ENCODE peak calls at places on chromosomes 11 and 22, in seven cellular contexts. L, E, G, N, A, T and U are unnamed samples.

GRCh38 chr22:37186228-37186996 is 1.6 kb downstream of the C1QTNF6 start:
- DNase-seq in L (no peak), G (peak), E (no peak), N (no peak), T (peak), A (peak), U (no peak)

GRCh38 chr22:27429476-27429875 is 372.1 kb downstream of the MN1 start:
- DNase-seq in A (no peak), G (no peak), N (no peak), T (no peak), E (no peak), L (no peak), U (no peak)

GRCh38 chr22:37263966-37264887 is 18.1 kb upstream of the CYTH4 start:
- DNase-seq in N (no peak), A (no peak), L (no peak), T (no peak), G (no peak), E (no peak), U (no peak)

GRCh38 chr11:7270233-7270760 is 18.6 kb downstream of the SYT9 start:
- DNase-seq in L (no peak), N (no peak), A (no peak), T (no peak), E (no peak), G (no peak), U (no peak)

GRCh38 chr11:20367313-20367948 is 3.9 kb downstream of the HTATIP2 start:
- DNase-seq in N (peak), A (peak), E (no peak), L (no peak), T (no peak), G (peak), U (no peak)

GRCh38 chr11:74380746-74381439 is 17.3 kb downstream of the PGM2L1 start:
- DNase-seq in A (peak), N (no peak), L (no peak), E (no peak), T (no peak), G (no peak), U (no peak)

GRCh38 chr11:111561801-111562325 is 21.3 kb downstream of the LAYN start:
- DNase-seq in L (no peak), T (no peak), G (no peak), E (no peak), A (peak), N (peak), U (no peak)

GRCh38 chr11:100878474-100878873 is 191.4 kb downstream of the ARHGAP42 start:
- DNase-seq in T (no peak), N (peak), A (no peak), G (no peak), E (no peak), L (no peak), U (no peak)

GRCh38 chr11:8017071-8017470 is 29.9 kb downstream of the EIF3F start:
- DNase-seq in N (no peak), A (no peak), L (peak), T (no peak), E (no peak), G (no peak), U (peak)

GRCh38 chr22:32796865-32797573 is 4.5 kb upstream of the TIMP3 start:
- DNase-seq in A (peak), N (no peak), L (peak), G (peak), T (peak), E (no peak), U (no peak)

GRCh38 chr11:57567210-57567511 is 311 bp downstream of the UBE2L6 start:
- DNase-seq in N (no peak), G (peak), L (no peak), T (no peak), E (no peak), A (peak), U (no peak)

GRCh38 chr11:123601136-123601535 is 53.3 kb downstream of the SCN3B start:
- DNase-seq in E (no peak), N (peak), G (no peak), T (no peak), A (no peak), L (no peak), U (no peak)

GRCh38 chr11:132639986-132640385 is 892.3 kb downstream of the OPCML start:
- DNase-seq in N (no peak), L (no peak), A (peak), E (no peak), G (no peak), T (no peak), U (no peak)

GRCh38 chr11:111932605-111932938 is 4.6 kb upstream of the DIXDC1 start:
- DNase-seq in N (no peak), L (no peak), G (no peak), E (no peak), T (no peak), A (no peak), U (no peak)

GRCh38 chr11:3119141-3119821 is 45.8 kb downstream of the OSBPL5 start:
- DNase-seq in A (no peak), G (peak), L (no peak), T (no peak), N (no peak), E (no peak), U (no peak)

GRCh38 chr11:34600339-34601084 is 20.4 kb upstream of the EHF start:
- DNase-seq in T (no peak), A (peak), G (no peak), L (no peak), N (no peak), E (no peak), U (peak)

GRCh38 chr11:94151903-94152677 is 23.4 kb downstream of the PANX1 start:
- DNase-seq in E (no peak), N (no peak), T (no peak), G (no peak), A (peak), L (no peak), U (no peak)

GRCh38 chr11:70867661-70868060 is 384.7 kb downstream of the SHANK2 start:
- DNase-seq in G (no peak), L (no peak), T (no peak), E (no peak), A (no peak), N (no peak), U (no peak)

GRCh38 chr11:22130462-22131053 is 62.3 kb upstream of the ANO5 start:
- DNase-seq in A (no peak), E (no peak), L (no peak), T (no peak), N (no peak), G (no peak), U (no peak)

GRCh38 chr22:39690901-39691620 is 120.5 kb downstream of the CACNA1I start:
- DNase-seq in G (no peak), N (no peak), A (no peak), E (no peak), L (no peak), T (no peak), U (no peak)

GRCh38 chr22:38957046-38957770 is at the start of gene APOBEC3A:
- DNase-seq in T (no peak), A (no peak), E (no peak), N (no peak), L (no peak), G (no peak), U (no peak)

GRCh38 chr11:134761926-134762247 is 349.8 kb upstream of the B3GAT1 start:
- DNase-seq in T (no peak), N (no peak), L (no peak), G (no peak), E (no peak), A (no peak), U (peak)

GRCh38 chr11:29336727-29337212 is 680.1 kb downstream of the KCNA4 start:
- DNase-seq in G (no peak), L (no peak), E (no peak), N (no peak), T (no peak), A (no peak), U (no peak)

GRCh38 chr11:92893276-92893675 is 76.2 kb upstream of the MTNR1B start:
- DNase-seq in T (no peak), L (no peak), E (no peak), A (no peak), G (no peak), N (no peak), U (no peak)

GRCh38 chr11:115502636-115503082 is 1.6 kb downstream of the CADM1 start:
- DNase-seq in T (peak), G (no peak), N (no peak), A (no peak), E (no peak), L (no peak), U (no peak)

GRCh38 chr22:23563111-23563510 is 17.0 kb downstream of the IGLL1 start:
- DNase-seq in E (no peak), G (no peak), N (no peak), T (no peak), A (no peak), L (no peak), U (no peak)

GRCh38 chr11:30635401-30635989 is 49.3 kb upstream of the MPPED2 start:
- DNase-seq in N (no peak), E (no peak), A (no peak), T (peak), L (no peak), G (peak), U (no peak)

GRCh38 chr11:75133976-75134375 is 16.9 kb upstream of the SLCO2B1 start:
- DNase-seq in N (no peak), A (no peak), L (no peak), G (no peak), E (no peak), T (no peak), U (no peak)

GRCh38 chr11:130964393-130964792 is 48.1 kb upstream of the SNX19 start:
- DNase-seq in L (no peak), T (no peak), N (no peak), A (peak), G (no peak), E (no peak), U (no peak)

GRCh38 chr11:98531576-98531975 is 489.2 kb upstream of the CNTN5 start:
- DNase-seq in E (no peak), N (no peak), A (no peak), T (no peak), G (no peak), L (no peak), U (no peak)

GRCh38 chr22:38867496-38868285 is 4.3 kb downstream of the CBX6 start:
- DNase-seq in G (peak), T (no peak), E (no peak), A (no peak), N (no peak), L (peak), U (no peak)

GRCh38 chr11:10941429-10941828 is 83.6 kb upstream of the ZBED5 start:
- DNase-seq in A (no peak), L (no peak), N (no peak), G (peak), T (no peak), E (no peak), U (no peak)

GRCh38 chr22:29216011-29216872 is 10.5 kb downstream of the EMID1 start:
- DNase-seq in G (peak), N (no peak), A (no peak), E (no peak), T (no peak), L (peak), U (no peak)

GRCh38 chr11:72792437-72793021 is 1.3 kb downstream of the STARD10 start:
- DNase-seq in G (no peak), A (no peak), N (no peak), T (no peak), L (peak), E (no peak), U (no peak)

GRCh38 chr11:92152245-92152644 is 72.4 kb upstream of the FAT3 start:
- DNase-seq in E (no peak), N (no peak), L (no peak), A (no peak), G (no peak), T (no peak), U (no peak)

GRCh38 chr22:28231423-28231822 is 312.4 kb upstream of the PITPNB start:
- DNase-seq in L (no peak), G (no peak), A (no peak), T (no peak), N (no peak), E (no peak), U (no peak)

GRCh38 chr11:64210301-64211020 is 3.9 kb downstream of the FERMT3 start:
- DNase-seq in A (no peak), N (no peak), T (no peak), L (no peak), G (no peak), E (no peak), U (no peak)

GRCh38 chr11:109798521-109798920 is 294.7 kb upstream of the ZC3H12C start:
- DNase-seq in G (no peak), T (no peak), A (no peak), L (no peak), E (no peak), N (no peak), U (no peak)

GRCh38 chr22:17773606-17774205 is 563 bp downstream of the BID start:
- DNase-seq in N (no peak), T (peak), A (peak), L (no peak), E (no peak), G (peak), U (no peak)
- TF ChIP-seq CTCF in N (no peak), T (no peak), A (no peak), L (no peak), E (no peak), G (no peak), U (no peak)

GRCh38 chr11:396511-396947 is 2.5 kb downstream of the PKP3 start:
- DNase-seq in T (no peak), A (no peak), N (no peak), G (no peak), E (no peak), L (no peak), U (no peak)

GRCh38 chr11:398826-399225 is 4.8 kb downstream of the PKP3 start:
- DNase-seq in N (no peak), E (no peak), G (no peak), T (no peak), A (no peak), L (no peak), U (no peak)

GRCh38 chr11:395866-396265 is 1.9 kb downstream of the PKP3 start:
- DNase-seq in E (no peak), T (no peak), N (no peak), A (peak), L (no peak), G (no peak), U (no peak)

GRCh38 chr11:394858-395655 is 1.0 kb downstream of the PKP3 start:
- DNase-seq in T (no peak), N (no peak), A (no peak), E (no peak), L (no peak), G (no peak), U (no peak)

DNA sequence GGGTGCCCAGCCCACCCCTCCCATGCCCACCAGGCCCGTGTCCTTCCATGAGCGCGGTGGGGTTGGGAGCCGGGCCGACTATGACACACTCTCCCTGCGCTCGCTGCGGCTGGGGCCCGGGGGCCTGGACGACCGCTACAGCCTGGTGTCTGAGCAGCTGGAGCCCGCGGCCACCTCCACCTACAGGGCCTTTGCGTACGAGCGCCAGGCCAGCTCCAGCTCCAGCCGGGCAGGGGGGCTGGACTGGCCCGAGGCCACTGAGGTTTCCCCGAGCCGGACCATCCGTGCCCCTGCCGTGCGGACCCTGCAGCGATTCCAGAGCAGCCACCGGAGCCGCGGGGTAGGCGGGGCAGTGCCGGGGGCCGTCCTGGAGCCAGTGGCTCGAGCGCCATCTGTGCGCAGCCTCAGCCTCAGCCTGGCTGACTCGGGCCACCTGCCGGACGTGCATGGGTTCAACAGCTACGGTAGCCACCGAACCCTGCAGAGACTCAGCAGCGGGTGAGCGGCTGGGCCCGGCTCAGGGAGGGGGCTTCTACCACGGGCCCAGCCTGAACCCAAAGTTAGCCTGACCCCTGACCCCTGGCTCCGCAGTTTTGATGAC is 3.0 kb downstream of the PKP3 start:
- DNase-seq in E (no peak), N (no peak), L (no peak), G (peak), T (no peak), A (no peak), U (no peak)
- TF ChIP-seq CTCF in E (peak), N (peak), L (peak), G (peak), T (no peak), A (no peak), U (no peak)

GRCh38 chr11:128021304-128022006 is 565.9 kb downstream of the ETS1 start:
- DNase-seq in G (no peak), A (no peak), E (no peak), L (no peak), N (no peak), T (peak), U (no peak)
- TF ChIP-seq CTCF in G (no peak), A (peak), E (no peak), L (no peak), N (peak), T (peak), U (peak)

GRCh38 chr11:69292221-69292648 is 1.7 kb upstream of the MYEOV start:
- DNase-seq in L (no peak), N (no peak), T (peak), G (no peak), E (no peak), A (no peak), U (no peak)
- TF ChIP-seq CTCF in L (peak), N (peak), T (peak), G (peak), E (peak), A (peak), U (peak)

GRCh38 chr22:48652796-48653195 is 1174.9 kb downstream of the BRD1 start:
- DNase-seq in E (no peak), G (no peak), T (no peak), A (no peak), N (no peak), L (no peak), U (no peak)
- TF ChIP-seq CTCF in E (no peak), G (no peak), T (no peak), A (no peak), N (no peak), L (no peak), U (no peak)

GRCh38 chr11:119297938-119298337 is 19.0 kb downstream of the MCAM start:
- DNase-seq in L (no peak), T (no peak), N (no peak), E (no peak), G (no peak), A (no peak), U (no peak)

GRCh38 chr11:119298726-119299125 is 18.2 kb downstream of the MCAM start:
- DNase-seq in G (peak), L (no peak), T (no peak), A (no peak), E (no peak), N (no peak), U (no peak)

GRCh38 chr11:119290894-119291497 is 25.9 kb downstream of the MCAM start:
- DNase-seq in G (no peak), L (no peak), A (no peak), E (no peak), T (no peak), N (no peak), U (no peak)

GRCh38 chr11:119293461-119293860 is 23.5 kb downstream of the MCAM start:
- DNase-seq in E (no peak), T (no peak), G (no peak), N (no peak), L (no peak), A (no peak), U (no peak)

DNA sequence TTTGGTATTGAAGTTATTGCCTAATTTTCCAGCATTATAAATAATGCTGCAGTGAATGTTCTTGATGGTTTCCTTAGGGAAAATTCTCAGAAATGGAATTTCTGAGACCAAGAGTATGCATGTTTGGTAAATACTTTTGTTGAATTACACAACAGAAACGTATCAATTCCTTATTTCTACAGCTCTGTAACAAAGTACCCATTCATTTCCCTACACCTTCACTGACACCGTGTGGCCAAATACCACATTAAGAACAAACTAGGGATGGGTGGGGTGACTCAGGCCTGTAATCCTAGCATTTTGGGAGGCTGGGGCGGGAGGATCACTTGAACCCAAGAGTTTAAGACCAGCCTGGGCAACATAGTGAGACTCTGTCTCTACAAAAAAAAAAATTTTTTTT is 21.8 kb downstream of the MCAM start:
- DNase-seq in N (no peak), E (no peak), L (peak), A (peak), G (no peak), T (no peak), U (no peak)
- TF ChIP-seq CTCF in N (no peak), E (no peak), L (no peak), A (peak), G (no peak), T (no peak), U (no peak)

DNA sequence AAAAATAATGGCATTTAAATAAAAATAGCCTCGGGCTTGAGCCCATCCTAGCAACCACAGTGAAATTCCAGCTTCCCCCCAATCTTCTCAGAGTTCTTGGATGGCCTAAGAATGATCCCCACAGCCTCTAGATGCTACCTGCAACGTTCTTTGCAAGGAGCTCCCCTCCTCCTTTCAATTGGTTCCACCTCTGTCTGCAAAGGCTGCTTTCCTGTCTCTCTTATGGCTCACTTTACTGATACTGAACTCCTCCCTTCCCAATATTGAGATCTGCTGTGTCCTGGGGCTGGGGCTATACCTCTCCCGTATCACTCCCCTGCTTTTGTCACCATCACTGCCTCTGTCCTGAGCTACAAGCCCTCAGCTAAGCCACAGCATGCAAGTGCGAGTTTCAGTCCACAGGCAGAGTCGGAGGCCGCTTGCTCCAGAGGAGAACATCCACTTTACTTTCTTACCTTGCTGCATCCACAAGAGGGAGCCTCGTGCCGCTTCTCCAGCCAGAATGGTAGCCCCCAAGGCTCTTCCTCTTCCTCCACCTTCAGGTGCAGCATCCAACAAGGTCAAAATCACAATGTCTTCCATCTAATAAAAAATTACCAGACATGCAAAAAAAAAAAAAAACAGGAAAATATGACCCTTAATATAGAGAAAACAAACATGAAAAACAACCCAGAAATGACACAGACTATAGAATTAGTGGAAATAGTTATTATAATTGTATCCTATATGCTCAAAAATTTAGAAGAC is 48.6 kb upstream of the TMEM45B start:
- DNase-seq in T (peak), L (no peak), G (no peak), E (no peak), A (peak), N (no peak), U (no peak)
- TF ChIP-seq CTCF in T (peak), L (no peak), G (no peak), E (peak), A (peak), N (peak), U (peak)